ENCODE peak calls at places on chromosomes 13 and 19, in eight cellular contexts. One of them, this sample, is unnamed. For H3K4me1, the result is how much of the 10 kb centered on the place peaks cover.

GRCh38 chr19:12497032-12497431 is 12.4 kb upstream of the ZNF709 start:
- DNase-seq in upper lobe of right lung: no peak
- DNase-seq in K562: no peak
- DNase-seq in naive thymus-derived CD4-positive, alpha-beta T cell: no peak
- DNase-seq in aorta: no peak
- DNase-seq in left ventricle myocardium inferior: no peak
- DNase-seq in H9: no peak
- DNase-seq in neuronal stem cell: no peak
- DNase-seq in this sample: no peak

GRCh38 chr19:8085606-8086464 is 33.3 kb downstream of the CCL25 start:
- DNase-seq in H9: no peak
- DNase-seq in left ventricle myocardium inferior: no peak
- DNase-seq in neuronal stem cell: peak
- DNase-seq in K562: peak
- DNase-seq in upper lobe of right lung: no peak
- DNase-seq in aorta: no peak
- DNase-seq in naive thymus-derived CD4-positive, alpha-beta T cell: no peak
- DNase-seq in this sample: peak

GRCh38 chr13:18212873-18213272 is 968.8 kb downstream of the TUBA3C start:
- DNase-seq in left ventricle myocardium inferior: no peak
- DNase-seq in upper lobe of right lung: no peak
- DNase-seq in neuronal stem cell: peak
- DNase-seq in aorta: no peak
- DNase-seq in naive thymus-derived CD4-positive, alpha-beta T cell: no peak
- DNase-seq in K562: no peak
- DNase-seq in H9: no peak
- DNase-seq in this sample: peak

GRCh38 chr13:80473695-80474094 is 132.8 kb upstream of the SPRY2 start:
- DNase-seq in left ventricle myocardium inferior: no peak
- DNase-seq in naive thymus-derived CD4-positive, alpha-beta T cell: no peak
- DNase-seq in upper lobe of right lung: no peak
- DNase-seq in H9: no peak
- DNase-seq in aorta: no peak
- DNase-seq in K562: no peak
- DNase-seq in neuronal stem cell: no peak
- DNase-seq in this sample: no peak

GRCh38 chr19:40521276-40521675 is 54.5 kb downstream of the SPTBN4 start:
- DNase-seq in aorta: no peak
- DNase-seq in left ventricle myocardium inferior: no peak
- DNase-seq in H9: no peak
- DNase-seq in neuronal stem cell: no peak
- DNase-seq in K562: no peak
- DNase-seq in naive thymus-derived CD4-positive, alpha-beta T cell: no peak
- DNase-seq in upper lobe of right lung: no peak
- DNase-seq in this sample: no peak

GRCh38 chr19:46746281-46746965 is at the start of gene STRN4:
- DNase-seq in left ventricle myocardium inferior: peak
- DNase-seq in naive thymus-derived CD4-positive, alpha-beta T cell: peak
- DNase-seq in K562: peak
- DNase-seq in H9: no peak
- DNase-seq in neuronal stem cell: peak
- DNase-seq in upper lobe of right lung: peak
- DNase-seq in aorta: no peak
- DNase-seq in this sample: no peak

GRCh38 chr13:67228909-67229308 is 1.2 kb downstream of the PCDH9 start:
- DNase-seq in left ventricle myocardium inferior: no peak
- DNase-seq in naive thymus-derived CD4-positive, alpha-beta T cell: peak
- DNase-seq in H9: no peak
- DNase-seq in K562: no peak
- DNase-seq in neuronal stem cell: no peak
- DNase-seq in aorta: peak
- DNase-seq in upper lobe of right lung: no peak
- DNase-seq in this sample: no peak

GRCh38 chr19:48636859-48637448 is at the start of gene DBP:
- DNase-seq in upper lobe of right lung: peak
- DNase-seq in K562: no peak
- DNase-seq in H9: peak
- DNase-seq in neuronal stem cell: no peak
- DNase-seq in aorta: no peak
- DNase-seq in left ventricle myocardium inferior: peak
- DNase-seq in naive thymus-derived CD4-positive, alpha-beta T cell: no peak
- DNase-seq in this sample: peak

GRCh38 chr19:38988632-38989031 is 13.1 kb upstream of the FBXO17 start:
- DNase-seq in K562: no peak
- DNase-seq in upper lobe of right lung: no peak
- DNase-seq in neuronal stem cell: no peak
- DNase-seq in naive thymus-derived CD4-positive, alpha-beta T cell: no peak
- DNase-seq in H9: no peak
- DNase-seq in aorta: no peak
- DNase-seq in left ventricle myocardium inferior: no peak
- DNase-seq in this sample: no peak

GRCh38 chr19:38985262-38985661 is 9.7 kb upstream of the FBXO17 start:
- DNase-seq in aorta: no peak
- DNase-seq in left ventricle myocardium inferior: no peak
- DNase-seq in K562: no peak
- DNase-seq in upper lobe of right lung: no peak
- DNase-seq in neuronal stem cell: no peak
- DNase-seq in H9: no peak
- DNase-seq in naive thymus-derived CD4-positive, alpha-beta T cell: no peak
- DNase-seq in this sample: no peak

GRCh38 chr19:38993271-38993670 is 17.7 kb upstream of the FBXO17 start:
- DNase-seq in left ventricle myocardium inferior: no peak
- DNase-seq in upper lobe of right lung: no peak
- DNase-seq in aorta: no peak
- DNase-seq in K562: no peak
- DNase-seq in H9: no peak
- DNase-seq in naive thymus-derived CD4-positive, alpha-beta T cell: no peak
- DNase-seq in neuronal stem cell: no peak
- DNase-seq in this sample: no peak

GRCh38 chr19:38990949-38991697 is 15.6 kb upstream of the FBXO17 start:
- DNase-seq in upper lobe of right lung: no peak
- DNase-seq in left ventricle myocardium inferior: no peak
- DNase-seq in neuronal stem cell: no peak
- DNase-seq in K562: no peak
- DNase-seq in aorta: no peak
- DNase-seq in naive thymus-derived CD4-positive, alpha-beta T cell: no peak
- DNase-seq in H9: no peak
- DNase-seq in this sample: peak

DNA sequence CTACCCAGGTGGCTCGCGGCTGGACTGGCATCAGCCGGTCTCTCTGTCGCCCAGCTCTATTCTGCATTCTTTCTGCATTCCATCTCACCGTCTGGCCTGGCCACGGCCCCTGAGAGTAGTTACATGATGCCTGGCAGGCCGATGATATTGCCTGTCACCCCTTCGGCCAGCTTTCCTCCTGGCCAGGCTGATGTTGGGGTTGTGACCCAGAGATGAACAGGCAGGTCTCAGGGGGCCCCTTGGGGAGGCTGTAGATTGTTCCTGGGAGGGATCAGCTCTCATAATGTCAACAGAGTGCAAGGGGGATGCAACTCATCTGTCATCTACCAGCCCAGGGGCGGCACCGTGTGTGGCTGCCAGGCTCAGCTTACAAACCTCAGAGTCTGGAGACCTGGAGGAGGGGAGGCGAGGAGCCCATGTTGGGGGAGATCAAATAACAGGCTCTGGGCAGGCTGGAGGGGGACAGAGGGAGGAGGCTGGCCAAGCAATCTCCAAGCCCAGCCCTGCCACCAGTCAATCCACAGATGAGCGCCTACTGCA is 13.6 kb upstream of the FBXO17 start:
- DNase-seq in neuronal stem cell: peak
- DNase-seq in K562: no peak
- DNase-seq in left ventricle myocardium inferior: no peak
- DNase-seq in aorta: no peak
- DNase-seq in H9: peak
- DNase-seq in naive thymus-derived CD4-positive, alpha-beta T cell: no peak
- DNase-seq in upper lobe of right lung: no peak
- DNase-seq in this sample: no peak
- H3K27ac ChIP-seq in neuronal stem cell: peak
- H3K27ac ChIP-seq in K562: no peak
- H3K27ac ChIP-seq in left ventricle myocardium inferior: no peak
- H3K27ac ChIP-seq in aorta: no peak
- H3K27ac ChIP-seq in H9: no peak
- H3K27ac ChIP-seq in naive thymus-derived CD4-positive, alpha-beta T cell: no peak
- H3K27ac ChIP-seq in upper lobe of right lung: no peak
- H3K27ac ChIP-seq in this sample: no peak

GRCh38 chr19:19461306-19461670 is 54.1 kb downstream of the TSSK6 start:
- DNase-seq in aorta: no peak
- DNase-seq in neuronal stem cell: no peak
- DNase-seq in K562: no peak
- DNase-seq in left ventricle myocardium inferior: no peak
- DNase-seq in H9: no peak
- DNase-seq in upper lobe of right lung: no peak
- DNase-seq in naive thymus-derived CD4-positive, alpha-beta T cell: no peak
- DNase-seq in this sample: peak

GRCh38 chr19:19461671-19462622 is 53.4 kb downstream of the TSSK6 start:
- DNase-seq in neuronal stem cell: peak
- DNase-seq in left ventricle myocardium inferior: peak
- DNase-seq in K562: peak
- DNase-seq in aorta: peak
- DNase-seq in H9: peak
- DNase-seq in upper lobe of right lung: peak
- DNase-seq in naive thymus-derived CD4-positive, alpha-beta T cell: peak
- DNase-seq in this sample: peak

GRCh38 chr19:19465436-19466070 is 49.8 kb downstream of the TSSK6 start:
- DNase-seq in aorta: no peak
- DNase-seq in H9: no peak
- DNase-seq in left ventricle myocardium inferior: no peak
- DNase-seq in upper lobe of right lung: no peak
- DNase-seq in naive thymus-derived CD4-positive, alpha-beta T cell: no peak
- DNase-seq in K562: no peak
- DNase-seq in neuronal stem cell: no peak
- DNase-seq in this sample: peak

GRCh38 chr19:19464339-19465098 is 50.8 kb downstream of the TSSK6 start:
- DNase-seq in left ventricle myocardium inferior: no peak
- DNase-seq in H9: no peak
- DNase-seq in naive thymus-derived CD4-positive, alpha-beta T cell: no peak
- DNase-seq in aorta: no peak
- DNase-seq in K562: no peak
- DNase-seq in upper lobe of right lung: no peak
- DNase-seq in neuronal stem cell: peak
- DNase-seq in this sample: peak

GRCh38 chr19:19463348-19464117 is 51.8 kb downstream of the TSSK6 start:
- DNase-seq in H9: no peak
- DNase-seq in neuronal stem cell: no peak
- DNase-seq in upper lobe of right lung: no peak
- DNase-seq in K562: no peak
- DNase-seq in aorta: peak
- DNase-seq in left ventricle myocardium inferior: no peak
- DNase-seq in naive thymus-derived CD4-positive, alpha-beta T cell: no peak
- DNase-seq in this sample: peak
- H3K4me1 ChIP-seq in H9: under half
- H3K4me1 ChIP-seq in neuronal stem cell: half or more
- H3K4me1 ChIP-seq in upper lobe of right lung: half or more
- H3K4me1 ChIP-seq in K562: under half
- H3K4me1 ChIP-seq in aorta: under half
- H3K4me1 ChIP-seq in left ventricle myocardium inferior: half or more
- H3K4me1 ChIP-seq in naive thymus-derived CD4-positive, alpha-beta T cell: half or more
- H3K4me1 ChIP-seq in this sample: half or more

GRCh38 chr19:45417151-45417550 is 6.6 kb downstream of the ERCC1 start:
- DNase-seq in K562: no peak
- DNase-seq in left ventricle myocardium inferior: no peak
- DNase-seq in neuronal stem cell: no peak
- DNase-seq in upper lobe of right lung: no peak
- DNase-seq in H9: no peak
- DNase-seq in naive thymus-derived CD4-positive, alpha-beta T cell: no peak
- DNase-seq in aorta: no peak
- DNase-seq in this sample: no peak

GRCh38 chr19:45408830-45409593 is 2.6 kb downstream of the POLR1G start:
- DNase-seq in K562: no peak
- DNase-seq in upper lobe of right lung: no peak
- DNase-seq in H9: no peak
- DNase-seq in aorta: no peak
- DNase-seq in neuronal stem cell: no peak
- DNase-seq in naive thymus-derived CD4-positive, alpha-beta T cell: no peak
- DNase-seq in left ventricle myocardium inferior: no peak
- DNase-seq in this sample: no peak

GRCh38 chr19:45414468-45414867 is 8.0 kb downstream of the POLR1G start:
- DNase-seq in K562: no peak
- DNase-seq in upper lobe of right lung: no peak
- DNase-seq in left ventricle myocardium inferior: no peak
- DNase-seq in aorta: no peak
- DNase-seq in H9: no peak
- DNase-seq in neuronal stem cell: no peak
- DNase-seq in naive thymus-derived CD4-positive, alpha-beta T cell: no peak
- DNase-seq in this sample: no peak

GRCh38 chr19:45418812-45419211 is 4.9 kb downstream of the ERCC1 start:
- DNase-seq in K562: no peak
- DNase-seq in neuronal stem cell: no peak
- DNase-seq in left ventricle myocardium inferior: no peak
- DNase-seq in upper lobe of right lung: no peak
- DNase-seq in H9: no peak
- DNase-seq in naive thymus-derived CD4-positive, alpha-beta T cell: no peak
- DNase-seq in aorta: no peak
- DNase-seq in this sample: no peak

GRCh38 chr19:45413497-45413896 is 7.1 kb downstream of the POLR1G start:
- DNase-seq in naive thymus-derived CD4-positive, alpha-beta T cell: no peak
- DNase-seq in K562: no peak
- DNase-seq in upper lobe of right lung: no peak
- DNase-seq in H9: no peak
- DNase-seq in aorta: no peak
- DNase-seq in neuronal stem cell: no peak
- DNase-seq in left ventricle myocardium inferior: no peak
- DNase-seq in this sample: no peak
- H3K27ac ChIP-seq in naive thymus-derived CD4-positive, alpha-beta T cell: no peak
- H3K27ac ChIP-seq in K562: no peak
- H3K27ac ChIP-seq in upper lobe of right lung: no peak
- H3K27ac ChIP-seq in H9: no peak
- H3K27ac ChIP-seq in aorta: no peak
- H3K27ac ChIP-seq in neuronal stem cell: no peak
- H3K27ac ChIP-seq in left ventricle myocardium inferior: peak
- H3K27ac ChIP-seq in this sample: no peak

DNA sequence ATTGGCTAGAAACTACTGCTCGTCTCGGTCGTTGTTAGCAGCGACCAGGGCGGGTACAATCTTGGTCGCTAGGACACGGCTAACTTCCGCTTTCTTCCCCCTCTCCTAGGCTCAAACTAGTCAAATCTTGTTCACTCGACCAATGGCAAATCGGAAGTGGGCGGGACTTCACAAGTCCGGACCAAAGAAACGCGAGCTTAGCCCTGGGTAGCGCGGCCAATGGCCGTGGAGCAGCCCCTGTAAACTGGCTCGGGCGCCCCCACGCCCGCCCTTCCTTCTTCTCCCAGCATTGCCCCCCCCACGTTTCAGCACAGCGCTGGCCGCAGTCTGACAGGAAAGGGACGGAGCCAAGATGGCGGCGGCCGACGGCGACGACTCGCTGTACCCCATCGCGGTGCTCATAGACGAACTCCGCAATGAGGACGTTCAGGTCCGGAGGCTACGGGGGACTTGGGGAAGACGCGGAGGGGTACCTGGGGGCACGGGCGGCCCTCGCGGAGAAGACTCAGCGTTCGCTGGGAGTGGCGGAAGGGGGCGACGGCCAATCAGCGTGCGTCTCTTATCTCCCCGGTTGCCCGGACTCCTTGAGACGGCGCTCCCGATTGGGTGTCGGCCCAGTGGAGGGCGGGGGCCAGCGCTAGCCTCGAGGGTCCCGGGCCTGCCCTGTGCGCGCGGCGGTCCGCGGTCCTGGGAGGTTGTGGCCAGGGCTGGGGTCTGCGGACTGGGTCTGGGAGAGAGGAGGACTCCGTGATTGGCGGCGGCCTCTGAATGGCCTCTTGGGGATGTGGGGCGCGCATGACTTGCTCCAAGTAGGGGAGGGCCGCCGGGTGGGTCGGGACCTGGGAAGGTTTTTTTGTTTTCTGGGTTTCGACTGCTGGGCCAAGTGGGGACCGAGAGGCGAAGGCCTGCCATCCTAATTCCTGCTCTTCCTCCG is at the start of gene PPP2R1A:
- DNase-seq in naive thymus-derived CD4-positive, alpha-beta T cell: peak
- DNase-seq in upper lobe of right lung: peak
- DNase-seq in aorta: peak
- DNase-seq in H9: peak
- DNase-seq in neuronal stem cell: peak
- DNase-seq in K562: peak
- DNase-seq in left ventricle myocardium inferior: peak
- DNase-seq in this sample: peak
- H3K4me1 ChIP-seq in naive thymus-derived CD4-positive, alpha-beta T cell: under half
- H3K4me1 ChIP-seq in upper lobe of right lung: under half
- H3K4me1 ChIP-seq in aorta: under half
- H3K4me1 ChIP-seq in H9: under half
- H3K4me1 ChIP-seq in neuronal stem cell: under half
- H3K4me1 ChIP-seq in K562: under half
- H3K4me1 ChIP-seq in left ventricle myocardium inferior: half or more
- H3K4me1 ChIP-seq in this sample: under half